ENCODE peak calls at places on chromosomes 11 and 22, in nine cellular contexts. K, Z, D, X, M, V, B, N and U are unnamed samples.

GRCh38 chr11:1830119-1830499 is 4.7 kb upstream of the SYT8 start:
- DNase-seq in K (peak), Z (peak), D (no peak), X (no peak), M (no peak), V (peak), B (no peak), N (no peak), U (no peak)

GRCh38 chr11:133946541-133947297 is 10.0 kb downstream of the IGSF9B start:
- DNase-seq in K (peak), Z (no peak), D (no peak), X (no peak), M (no peak), V (no peak), B (no peak), N (no peak), U (no peak)

GRCh38 chr22:49210606-49211005 is 617.1 kb downstream of the BRD1 start:
- DNase-seq in K (peak), Z (peak), D (peak), X (no peak), M (no peak), V (no peak), B (no peak), N (no peak), U (no peak)

GRCh38 chr11:35009191-35009940 is 92.9 kb downstream of the PDHX start:
- DNase-seq in K (no peak), Z (peak), D (no peak), X (peak), M (no peak), V (peak), B (no peak), N (no peak), U (peak)

GRCh38 chr11:133995066-133995465 is 38.3 kb upstream of the IGSF9B start:
- DNase-seq in K (no peak), Z (no peak), D (no peak), X (no peak), M (no peak), V (no peak), B (no peak), N (no peak), U (no peak)

GRCh38 chr11:117670443-117670842 is 126.6 kb downstream of the DSCAML1 start:
- DNase-seq in K (no peak), Z (no peak), D (peak), X (no peak), M (no peak), V (no peak), B (no peak), N (no peak), U (no peak)

GRCh38 chr22:27667121-27667843 is 134.3 kb downstream of the MN1 start:
- DNase-seq in K (peak), Z (no peak), D (no peak), X (peak), M (no peak), V (no peak), B (no peak), N (no peak), U (peak)

GRCh38 chr11:119739975-119740374 is 11.0 kb upstream of the NECTIN1 start:
- DNase-seq in K (no peak), Z (peak), D (no peak), X (no peak), M (no peak), V (peak), B (no peak), N (no peak), U (no peak)

GRCh38 chr11:122140535-122140934 is 24.5 kb upstream of the BLID start:
- DNase-seq in K (no peak), Z (no peak), D (no peak), X (peak), M (peak), V (no peak), B (no peak), N (no peak), U (peak)

GRCh38 chr11:46537121-46537520 is 56.7 kb downstream of the AMBRA1 start:
- DNase-seq in K (no peak), Z (no peak), D (no peak), X (peak), M (no peak), V (no peak), B (peak), N (no peak), U (no peak)

DNA sequence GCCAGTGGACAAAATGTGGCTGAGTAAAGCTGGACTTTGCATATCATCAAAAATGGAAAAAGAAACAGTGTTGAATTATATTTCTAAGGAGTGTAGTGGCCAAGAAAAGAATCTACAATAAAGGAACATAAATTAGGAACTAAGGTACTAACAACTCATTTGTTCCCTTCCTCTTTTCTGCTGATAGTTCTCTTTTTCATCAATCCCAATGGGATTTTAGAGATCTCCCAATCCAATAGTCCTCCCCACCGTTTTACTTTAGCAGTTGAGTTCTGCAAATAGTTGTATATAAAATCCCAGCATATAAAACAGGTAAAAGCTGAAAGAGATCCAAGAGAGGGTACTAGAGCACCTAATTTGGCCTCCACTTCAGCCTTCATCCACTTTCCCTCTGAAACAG is 2.0 kb downstream of the PRCP start:
- DNase-seq in K (no peak), Z (no peak), D (no peak), X (no peak), M (no peak), V (no peak), B (no peak), N (no peak), U (no peak)
- H3K4me3 ChIP-seq in K (no peak), Z (no peak), D (peak), X (no peak), M (no peak), V (no peak), B (no peak), N (no peak), U (no peak)

DNA sequence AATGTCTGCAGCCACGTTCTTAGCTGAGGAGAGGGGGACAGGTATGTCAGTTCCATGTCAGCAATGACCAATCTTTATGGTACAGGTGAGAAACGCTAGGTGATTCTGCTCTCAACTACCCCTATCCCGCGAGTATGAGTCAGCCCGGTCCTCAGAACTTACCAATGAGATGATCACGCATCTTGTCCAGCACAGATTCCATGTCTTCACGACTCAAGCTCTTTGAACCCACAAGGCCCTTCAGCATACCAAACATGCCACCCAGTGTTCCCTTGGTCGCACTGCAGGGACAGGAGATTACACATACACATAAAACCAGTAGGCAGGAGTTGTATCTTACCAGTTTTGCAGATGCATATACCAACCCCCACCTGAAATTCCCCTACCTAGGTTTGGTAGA is 2.9 kb downstream of the SRPRA start:
- DNase-seq in K (no peak), Z (no peak), D (no peak), X (no peak), M (no peak), V (no peak), B (no peak), N (no peak), U (peak)
- TF ChIP-seq CTCF in K (no peak), Z (no peak), D (no peak), X (no peak), M (no peak), V (no peak), B (no peak), N (no peak), U (no peak)

GRCh38 chr22:20464096-20464614 is 26.5 kb upstream of the SCARF2 start:
- DNase-seq in K (no peak), Z (no peak), D (no peak), X (no peak), M (no peak), V (no peak), B (no peak), N (peak), U (no peak)
- H3K4me3 ChIP-seq in K (no peak), Z (no peak), D (no peak), X (no peak), M (no peak), V (no peak), B (no peak), N (no peak), U (no peak)

DNA sequence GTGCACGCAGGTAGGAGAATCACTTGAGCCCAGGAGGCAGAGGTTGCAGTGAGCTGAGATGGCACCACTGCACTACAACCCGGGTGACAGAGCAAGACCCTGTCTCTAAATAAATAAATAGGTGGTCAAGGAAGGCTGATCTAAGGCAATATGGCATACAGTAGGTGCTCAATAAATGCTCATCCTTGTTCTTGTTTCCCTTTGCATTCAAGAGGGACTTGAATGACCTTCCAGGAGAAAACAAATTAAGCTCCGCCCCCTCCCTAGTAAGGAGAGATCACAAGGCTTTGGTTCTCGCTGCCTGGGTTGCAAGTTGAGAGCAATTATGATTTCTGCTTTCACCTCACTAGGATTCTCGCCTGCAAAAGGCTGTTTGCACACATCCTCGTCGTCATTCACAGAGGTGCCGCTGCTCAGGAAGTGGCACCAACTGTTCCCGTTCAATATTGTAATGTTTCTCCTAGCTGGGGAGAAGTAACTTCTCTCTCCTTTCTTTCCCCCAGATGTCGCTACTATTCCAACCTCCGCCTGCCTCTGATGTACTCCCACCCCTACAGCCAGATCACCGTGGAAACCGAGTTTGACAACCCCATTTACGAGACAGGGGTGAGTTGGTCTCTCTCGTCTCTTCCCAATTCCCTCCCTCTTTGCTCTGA is 51.8 kb upstream of the ASPHD2 start:
- DNase-seq in K (no peak), Z (no peak), D (no peak), X (no peak), M (no peak), V (no peak), B (peak), N (peak), U (peak)
- TF ChIP-seq CTCF in K (no peak), Z (no peak), D (no peak), X (no peak), M (no peak), V (no peak), B (peak), N (no peak), U (peak)

GRCh38 chr22:20019661-20020532 is 1.0 kb upstream of the TANGO2 start:
- DNase-seq in K (peak), Z (peak), D (no peak), X (no peak), M (no peak), V (no peak), B (no peak), N (no peak), U (no peak)
- H3K4me3 ChIP-seq in K (no peak), Z (no peak), D (peak), X (peak), M (peak), V (peak), B (peak), N (peak), U (peak)

GRCh38 chr11:8387141-8387540 is 123.5 kb upstream of the LMO1 start:
- DNase-seq in K (no peak), Z (no peak), D (no peak), X (no peak), M (no peak), V (no peak), B (no peak), N (no peak), U (no peak)

GRCh38 chr11:8383627-8384026 is 119.9 kb upstream of the LMO1 start:
- DNase-seq in K (no peak), Z (no peak), D (no peak), X (no peak), M (no peak), V (no peak), B (no peak), N (no peak), U (no peak)

GRCh38 chr11:8384199-8384821 is 120.6 kb upstream of the LMO1 start:
- DNase-seq in K (peak), Z (peak), D (no peak), X (peak), M (no peak), V (no peak), B (peak), N (peak), U (peak)

GRCh38 chr11:8387693-8388092 is 124.0 kb upstream of the LMO1 start:
- DNase-seq in K (no peak), Z (no peak), D (no peak), X (no peak), M (no peak), V (no peak), B (no peak), N (no peak), U (no peak)

DNA sequence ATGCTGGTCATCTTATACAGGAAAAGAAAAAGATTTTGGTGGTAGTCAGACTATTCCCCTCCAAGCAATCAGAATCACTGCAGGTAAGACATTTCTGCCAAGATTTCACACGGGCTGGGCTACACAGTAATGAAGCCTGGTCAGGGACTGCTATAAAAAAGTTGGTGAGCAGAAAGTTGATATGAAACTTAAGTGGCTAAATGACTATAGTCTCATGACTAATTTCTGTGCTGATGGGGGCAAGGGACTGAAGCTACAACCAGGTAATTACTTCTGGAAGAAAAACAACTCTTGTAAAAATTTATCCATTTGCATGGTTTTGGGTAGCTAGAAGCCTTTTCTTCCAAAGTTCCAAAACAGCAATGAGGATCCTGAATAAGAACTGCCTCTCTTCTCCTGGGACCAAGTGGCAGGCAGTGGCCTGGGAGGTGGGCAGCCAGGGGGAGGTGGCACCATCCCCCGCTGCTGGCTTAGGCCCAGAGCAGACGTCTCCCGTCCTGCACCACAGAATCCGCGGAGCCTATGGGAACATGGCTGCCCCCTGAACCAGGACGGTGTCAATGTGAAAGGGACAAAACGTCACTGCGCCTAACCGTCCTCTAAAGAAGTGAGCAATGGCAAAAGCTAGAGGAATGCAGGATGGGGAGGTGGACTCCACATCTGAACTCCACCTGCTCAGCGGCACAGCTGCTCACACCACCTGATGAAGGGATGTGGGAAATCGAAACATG is 122.6 kb upstream of the LMO1 start:
- DNase-seq in K (no peak), Z (no peak), D (no peak), X (no peak), M (no peak), V (no peak), B (no peak), N (peak), U (no peak)
- TF ChIP-seq CTCF in K (no peak), Z (no peak), D (no peak), X (no peak), M (no peak), V (no peak), B (no peak), N (no peak), U (no peak)

DNA sequence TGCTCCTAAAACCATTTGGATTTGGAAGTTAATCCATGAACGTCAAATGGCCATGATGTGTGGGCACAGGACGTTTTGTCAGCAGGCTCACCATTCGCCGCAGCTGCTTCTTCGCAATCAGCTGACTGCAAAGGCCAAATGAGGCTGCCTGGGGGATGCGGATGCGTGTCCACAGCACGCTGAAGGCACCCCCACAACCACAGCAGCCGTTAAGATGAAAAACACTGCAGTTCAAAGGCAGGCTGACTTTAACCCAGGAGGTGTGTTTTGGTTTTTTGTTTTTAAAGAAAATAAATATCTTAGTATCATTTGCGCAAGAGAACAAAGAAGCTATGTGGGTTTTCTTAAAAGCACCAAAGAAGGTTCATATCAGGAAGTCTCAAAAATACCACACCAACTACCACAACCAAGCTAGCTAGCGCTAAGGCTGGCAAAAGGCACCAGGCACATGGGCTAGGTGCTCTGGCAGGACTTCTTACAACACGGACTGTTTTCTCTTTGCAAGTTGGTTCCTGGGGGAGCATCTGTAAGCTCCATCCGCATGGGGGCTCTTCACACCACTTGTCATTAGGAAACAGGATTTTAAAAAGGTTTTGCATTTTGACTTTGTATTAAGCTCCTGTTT is 22.3 kb upstream of the NAP1L4 start:
- DNase-seq in K (no peak), Z (no peak), D (no peak), X (no peak), M (no peak), V (no peak), B (no peak), N (no peak), U (no peak)
- H3K4me3 ChIP-seq in K (no peak), Z (no peak), D (no peak), X (no peak), M (no peak), V (no peak), B (no peak), N (no peak), U (no peak)

DNA sequence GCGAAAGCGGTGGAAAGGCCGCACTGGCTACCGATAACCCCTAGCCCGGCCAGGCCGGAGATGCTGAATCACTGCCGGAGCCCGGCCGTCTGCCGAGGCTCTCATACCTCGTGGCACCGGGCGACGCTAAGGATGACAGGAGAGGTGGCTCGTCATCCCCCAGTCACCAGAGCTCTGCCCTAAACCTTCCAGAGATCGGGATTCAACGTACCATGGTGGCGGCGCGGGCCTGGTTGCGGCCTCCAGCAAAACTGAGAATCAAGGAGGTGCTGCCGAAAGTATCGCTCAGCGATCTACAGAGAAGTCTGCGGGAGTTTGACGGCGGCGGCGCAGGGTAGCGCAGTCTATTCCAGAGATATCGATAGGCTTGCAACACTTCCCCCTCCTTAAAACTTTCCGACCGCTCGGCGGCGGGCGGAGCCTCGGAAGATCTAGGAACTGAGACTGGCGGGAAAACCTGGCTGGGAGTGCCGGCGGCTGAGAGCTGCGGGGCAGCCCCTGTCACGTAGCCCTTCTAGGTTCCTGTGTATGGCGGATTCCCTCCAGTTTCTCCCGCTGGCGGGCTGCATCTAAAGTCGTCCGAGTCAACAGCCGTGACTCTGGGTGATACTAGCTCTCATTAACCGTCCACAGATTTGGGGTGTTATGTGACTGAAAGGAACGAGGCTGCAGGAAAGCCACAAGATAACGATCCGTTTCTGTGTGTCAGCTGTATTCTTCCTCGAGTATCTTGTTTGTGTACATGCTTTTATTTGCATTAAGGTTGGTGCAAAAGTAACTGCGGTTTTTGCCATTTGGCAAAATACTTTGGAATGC is at the start of gene PSMA1:
- DNase-seq in K (peak), Z (peak), D (peak), X (peak), M (peak), V (peak), B (peak), N (peak), U (peak)
- TF ChIP-seq CTCF in K (peak), Z (peak), D (no peak), X (peak), M (no peak), V (peak), B (no peak), N (no peak), U (peak)

GRCh38 chr22:45621836-45622600 is 49.6 kb upstream of the ATXN10 start:
- DNase-seq in K (no peak), Z (no peak), D (no peak), X (no peak), M (no peak), V (no peak), B (no peak), N (no peak), U (no peak)

GRCh38 chr22:45628508-45628907 is 43.1 kb upstream of the ATXN10 start:
- DNase-seq in K (no peak), Z (no peak), D (no peak), X (no peak), M (no peak), V (no peak), B (no peak), N (no peak), U (no peak)

GRCh38 chr22:45627489-45628233 is 44.0 kb upstream of the ATXN10 start:
- DNase-seq in K (no peak), Z (no peak), D (no peak), X (no peak), M (no peak), V (no peak), B (no peak), N (no peak), U (no peak)

GRCh38 chr22:45629469-45630089 is 42.1 kb upstream of the ATXN10 start:
- DNase-seq in K (no peak), Z (no peak), D (no peak), X (no peak), M (no peak), V (no peak), B (no peak), N (no peak), U (no peak)

GRCh38 chr22:45626198-45626651 is 45.4 kb upstream of the ATXN10 start:
- DNase-seq in K (no peak), Z (peak), D (no peak), X (no peak), M (no peak), V (peak), B (no peak), N (no peak), U (no peak)
- H3K4me3 ChIP-seq in K (no peak), Z (no peak), D (no peak), X (no peak), M (no peak), V (no peak), B (no peak), N (no peak), U (no peak)